ENCODE peak calls at places on chromosome 10, in six cellular contexts. L is HAP-1, Q is testis, C is OCI-LY7, Z is pancreas, I is tibial nerve. P is an unnamed sample.
A peak's percentile ranks its signal among the peaks of the same experiment; 100 is the strongest.

GRCh38 chr10:48634198-48634983 is 29.5 kb upstream of the ARHGAP22 start:
- DNase-seq in L (no peak), Q (peak; percentile 46), C (peak; percentile 69), Z (peak; percentile 63), I (peak; percentile 41), P (peak; percentile 51)

GRCh38 chr10:71031601-71032000 is 143.2 kb upstream of the PCBD1 start:
- DNase-seq in L (no peak), Q (no peak), C (no peak), Z (no peak), I (no peak), P (no peak)

GRCh38 chr10:44960482-44961230 is 1.1 kb downstream of the RASSF4 start:
- DNase-seq in L (no peak), Q (no peak), C (peak; percentile 21), Z (peak; percentile 15), I (no peak), P (no peak)

GRCh38 chr10:130726996-130727725 is 584.4 kb downstream of the TCERG1L start:
- DNase-seq in L (no peak), Q (no peak), C (no peak), Z (no peak), I (no peak), P (no peak)

GRCh38 chr10:89440262-89440661 is 25.9 kb downstream of the IFIT5 start:
- DNase-seq in L (no peak), Q (no peak), C (no peak), Z (peak; percentile 51), I (no peak), P (no peak)

GRCh38 chr10:47359626-47360418 is 11.7 kb downstream of the RBP3 start:
- DNase-seq in L (no peak), Q (no peak), C (no peak), Z (no peak), I (no peak), P (no peak)

GRCh38 chr10:93554760-93555432 is 11.6 kb upstream of the FFAR4 start:
- DNase-seq in L (peak; percentile 89), Q (peak; percentile 81), C (peak; percentile 77), Z (peak; percentile 62), I (peak; percentile 51), P (no peak)

GRCh38 chr10:15280462-15280861 is 90.6 kb downstream of the FAM171A1 start:
- DNase-seq in L (no peak), Q (no peak), C (no peak), Z (no peak), I (no peak), P (no peak)

GRCh38 chr10:73095479-73096021 is 1.1 kb downstream of the P4HA1 start:
- DNase-seq in L (peak; percentile 79), Q (peak; percentile 77), C (peak; percentile 52), Z (peak; percentile 66), I (peak; percentile 69), P (peak; percentile 24)

GRCh38 chr10:778626-779330 is 89.3 kb upstream of the DIP2C start:
- DNase-seq in L (no peak), Q (no peak), C (no peak), Z (no peak), I (no peak), P (no peak)

GRCh38 chr10:101848408-101848807 is 4.8 kb upstream of the KCNIP2 start:
- DNase-seq in L (no peak), Q (no peak), C (no peak), Z (no peak), I (no peak), P (no peak)

GRCh38 chr10:71212249-71213126 is at the start of gene UNC5B:
- DNase-seq in L (peak; percentile 93), Q (peak; percentile 89), C (peak; percentile 80), Z (peak; percentile 89), I (peak; percentile 76), P (peak; percentile 74)

GRCh38 chr10:70726909-70727495 is 54.7 kb downstream of the ADAMTS14 start:
- DNase-seq in L (no peak), Q (no peak), C (no peak), Z (no peak), I (no peak), P (no peak)

GRCh38 chr10:54559498-54559897 is 241.5 kb downstream of the PCDH15 start:
- DNase-seq in L (no peak), Q (no peak), C (no peak), Z (no peak), I (no peak), P (no peak)

GRCh38 chr10:122301055-122301810 is 30.1 kb downstream of the BTBD16 start:
- DNase-seq in L (no peak), Q (no peak), C (no peak), Z (peak; percentile 15), I (peak; percentile 33), P (no peak)

GRCh38 chr10:3082290-3082689 is 14.9 kb downstream of the PFKP start:
- DNase-seq in L (no peak), Q (no peak), C (no peak), Z (no peak), I (no peak), P (no peak)

GRCh38 chr10:72637398-72637857 is 11.5 kb upstream of the MICU1 start:
- DNase-seq in L (no peak), Q (peak; percentile 21), C (no peak), Z (peak; percentile 29), I (peak; percentile 6), P (peak; percentile 40)

GRCh38 chr10:121183241-121183640 is 332.1 kb downstream of the WDR11 start:
- DNase-seq in L (no peak), Q (no peak), C (no peak), Z (no peak), I (no peak), P (no peak)

GRCh38 chr10:93947055-93947454 is 46.7 kb upstream of the PLCE1 start:
- DNase-seq in L (no peak), Q (peak; percentile 31), C (no peak), Z (no peak), I (no peak), P (no peak)

GRCh38 chr10:110396284-110396651 is 91.5 kb upstream of the SMNDC1 start:
- DNase-seq in L (no peak), Q (no peak), C (no peak), Z (no peak), I (no peak), P (no peak)

GRCh38 chr10:110397856-110398255 is 93.1 kb upstream of the SMNDC1 start:
- DNase-seq in L (no peak), Q (no peak), C (no peak), Z (no peak), I (no peak), P (no peak)

GRCh38 chr10:110400173-110400947 is 95.6 kb upstream of the SMNDC1 start:
- DNase-seq in L (no peak), Q (no peak), C (no peak), Z (no peak), I (no peak), P (no peak)

GRCh38 chr10:110399163-110400094 is 94.7 kb upstream of the SMNDC1 start:
- DNase-seq in L (no peak), Q (peak; percentile 48), C (no peak), Z (no peak), I (no peak), P (no peak)

DNA sequence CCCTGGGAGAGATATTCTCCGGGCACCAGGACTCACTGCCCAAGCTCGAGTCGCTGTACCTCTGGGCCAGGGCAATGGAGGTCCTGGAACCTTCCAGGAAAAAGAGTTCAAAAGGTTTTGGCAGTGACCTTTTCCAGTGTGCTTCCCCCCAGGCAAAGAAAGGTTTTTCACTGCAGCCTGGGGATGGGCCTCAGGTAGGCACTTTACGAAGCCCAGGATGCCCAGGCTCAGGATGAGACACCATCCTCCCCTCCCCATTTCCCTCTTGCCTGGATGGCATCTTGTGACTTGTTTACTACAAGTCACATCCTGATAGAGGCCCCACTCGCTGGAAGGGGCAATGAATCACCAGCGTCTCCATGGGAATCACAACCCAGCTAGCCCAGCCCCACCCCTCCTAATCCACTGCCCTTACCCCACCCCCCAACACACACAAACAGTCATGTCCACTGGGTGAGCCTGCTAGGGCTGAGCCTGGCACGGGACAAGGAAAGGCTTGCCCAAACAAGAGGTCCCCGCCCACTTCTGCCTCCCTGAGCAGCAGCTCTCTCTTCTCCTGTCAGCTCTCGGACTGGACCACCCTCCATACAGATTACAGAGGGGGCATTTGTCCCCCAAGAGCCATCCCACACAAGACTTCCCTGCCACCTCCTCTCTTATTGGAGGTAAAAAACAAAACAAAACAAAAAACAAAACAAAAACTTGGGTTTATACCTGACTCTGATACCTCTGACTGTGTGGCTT is 93.9 kb upstream of the SMNDC1 start:
- DNase-seq in L (peak; percentile 12), Q (no peak), C (no peak), Z (peak; percentile 59), I (no peak), P (no peak)
- H3K4me3 ChIP-seq in L (no peak overlapping the region), Q (no peak overlapping the region), C (no peak overlapping the region), Z (no peak overlapping the region), I (no peak overlapping the region), P (no peak overlapping the region)

GRCh38 chr10:118687472-118687871 is 67.3 kb downstream of the CACUL1 start:
- DNase-seq in L (no peak), Q (no peak), C (no peak), Z (no peak), I (no peak), P (no peak)

GRCh38 chr10:118682518-118682917 is 72.3 kb downstream of the CACUL1 start:
- DNase-seq in L (peak; percentile 71), Q (no peak), C (no peak), Z (no peak), I (no peak), P (no peak)
- H3K36me3 ChIP-seq in L (peaks cover 10% of the 10 kb centered on the region), Q (no peaks in the 10 kb centered on the region), C (peaks cover 44% of the 10 kb centered on the region), Z (peaks cover 5% of the 10 kb centered on the region), I (peaks cover 73% of the 10 kb centered on the region), P (peaks cover 1% of the 10 kb centered on the region)

DNA sequence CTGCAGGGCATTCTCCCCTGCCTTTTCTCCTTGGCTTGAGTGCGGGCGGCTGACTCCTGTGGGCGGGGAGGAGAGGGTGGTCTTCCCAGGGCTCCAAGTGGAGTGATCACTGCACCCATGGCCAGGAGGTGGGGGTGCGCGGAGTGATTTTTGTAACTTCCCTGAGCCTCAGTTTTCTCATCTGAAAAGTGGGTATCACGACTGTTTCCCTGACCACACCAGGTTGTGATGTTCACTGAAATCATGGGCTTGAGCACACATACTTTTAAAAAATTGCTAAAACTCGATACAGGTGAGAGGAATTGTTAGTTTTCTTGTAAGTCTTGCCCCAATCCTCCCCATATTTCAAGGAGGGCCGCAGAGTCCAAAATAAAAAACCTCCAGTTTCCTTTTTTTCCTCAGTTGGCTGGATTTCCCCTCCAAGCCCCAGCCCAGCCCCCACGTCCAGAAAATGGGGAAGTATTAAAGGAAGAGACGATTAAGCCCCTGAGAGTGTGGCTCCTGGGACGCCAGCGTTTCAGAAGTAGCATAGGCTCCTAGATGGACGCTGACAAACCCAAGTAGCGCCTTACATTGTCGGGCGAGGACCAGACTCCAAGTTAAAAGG is 6.7 kb upstream of the EMX2 start:
- DNase-seq in L (no peak), Q (no peak), C (no peak), Z (no peak), I (no peak), P (no peak)
- H3K4me3 ChIP-seq in L (no peak overlapping the region), Q (peak overlapping the region; percentile 0), C (no peak overlapping the region), Z (peak overlapping the region; percentile 46), I (no peak overlapping the region), P (no peak overlapping the region)

DNA sequence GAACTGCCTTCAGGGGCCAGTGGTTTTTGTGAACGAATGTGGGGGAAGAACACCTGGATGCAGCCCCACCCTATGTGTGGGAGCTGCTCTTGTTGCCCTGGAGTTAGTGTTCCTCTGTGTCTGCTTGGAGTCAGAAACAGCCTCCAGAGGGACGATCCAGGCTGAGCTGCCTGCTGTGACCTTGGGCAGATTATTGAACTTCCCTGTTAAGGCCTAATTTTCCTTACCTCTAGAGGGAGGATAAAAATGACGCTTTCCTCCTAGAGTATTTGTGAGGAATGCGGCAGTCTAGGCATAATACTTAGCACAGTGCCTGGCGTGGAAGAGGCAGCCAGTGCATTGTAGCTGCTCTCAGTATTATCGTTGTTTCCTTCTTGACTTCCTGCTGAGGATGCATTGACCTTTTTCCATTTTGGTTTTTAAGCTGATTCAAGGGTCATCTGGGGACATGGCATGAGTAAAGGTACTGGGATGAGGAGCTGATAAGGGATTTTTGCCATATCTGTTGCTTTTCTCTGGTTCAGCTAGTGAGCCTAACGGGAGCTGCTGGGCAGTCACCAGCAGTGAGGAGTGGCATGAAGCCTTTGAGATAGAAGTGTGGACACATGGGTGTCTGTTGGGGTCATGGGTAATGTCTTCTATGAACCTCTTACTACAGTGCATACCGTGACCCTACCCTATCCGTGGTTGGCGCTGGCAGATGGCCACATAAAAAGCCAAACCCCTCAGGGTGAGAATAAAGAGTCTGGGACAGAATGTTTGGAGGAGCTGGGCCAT is 6.4 kb downstream of the ZFYVE27 start:
- DNase-seq in L (no peak), Q (no peak), C (no peak), Z (no peak), I (no peak), P (no peak)
- H3K36me3 ChIP-seq in L (peaks cover 68% of the 10 kb centered on the region), Q (no peaks in the 10 kb centered on the region), C (peaks cover 80% of the 10 kb centered on the region), Z (no peaks in the 10 kb centered on the region), I (peaks cover 84% of the 10 kb centered on the region), P (peaks cover 27% of the 10 kb centered on the region)